ENCODE peak calls at places on chromosome 11, in eight cellular contexts. I is MCF 10A, T is neural crest cell, R is non-pigmented ciliary epithelial cell, D is transverse colon, E is lower lobe of right lung, V is mucosa of gallbladder, Q is activated T-cell treated with anti-CD3 and anti-CD28 coated beads for 1 hour. X is an unnamed sample.
A peak's percentile ranks its signal among the peaks of the same experiment; 100 is the strongest.

GRCh38 chr11:3051435-3052108 is 5.7 kb downstream of the CARS1 start:
- DNase-seq in I (no peak), T (no peak), R (no peak), D (no peak), E (no peak), V (no peak), Q (no peak), X (no peak)

GRCh38 chr11:72969894-72970335 is 155.7 kb downstream of the ATG16L2 start:
- DNase-seq in I (peak; percentile 27), T (no peak), R (peak; percentile 80), D (no peak), E (no peak), V (no peak), Q (no peak), X (no peak)

GRCh38 chr11:27693398-27693797 is 6.9 kb downstream of the BDNF start:
- DNase-seq in I (no peak), T (no peak), R (no peak), D (no peak), E (no peak), V (no peak), Q (no peak), X (no peak)

GRCh38 chr11:13486926-13487660 is 8.7 kb downstream of the PTH start:
- DNase-seq in I (no peak), T (peak; percentile 26), R (no peak), D (peak; percentile 57), E (peak; percentile 82), V (peak; percentile 30), Q (peak; percentile 54), X (no peak)

GRCh38 chr11:70650075-70650909 is 252.0 kb downstream of the CTTN start:
- DNase-seq in I (peak; percentile 59), T (peak; percentile 92), R (peak; percentile 18), D (peak; percentile 38), E (peak; percentile 61), V (peak; percentile 81), Q (no peak), X (no peak)

GRCh38 chr11:134356656-134357544 is 25.1 kb downstream of the GLB1L2 start:
- DNase-seq in I (no peak), T (no peak), R (no peak), D (no peak), E (no peak), V (no peak), Q (no peak), X (no peak)

GRCh38 chr11:62786318-62787004 is 741 bp upstream of the TMEM179B start:
- DNase-seq in I (peak; percentile 88), T (peak; percentile 91), R (no peak), D (peak; percentile 93), E (peak; percentile 93), V (peak; percentile 89), Q (peak; percentile 78), X (peak; percentile 26)

GRCh38 chr11:105577645-105578044 is 32.2 kb upstream of the GRIA4 start:
- DNase-seq in I (no peak), T (no peak), R (no peak), D (no peak), E (no peak), V (no peak), Q (no peak), X (no peak)

GRCh38 chr11:1765871-1766718 is 2.4 kb upstream of the CTSD start:
- DNase-seq in I (no peak), T (no peak), R (no peak), D (no peak), E (no peak), V (no peak), Q (no peak), X (no peak)

GRCh38 chr11:118321386-118322082 is 17.0 kb downstream of the CD3E start:
- DNase-seq in I (no peak), T (no peak), R (no peak), D (peak; percentile 58), E (no peak), V (peak; percentile 36), Q (no peak), X (no peak)

GRCh38 chr11:119147604-119148333 is 1.1 kb upstream of the ABCG4 start:
- DNase-seq in I (no peak), T (no peak), R (no peak), D (no peak), E (no peak), V (no peak), Q (no peak), X (no peak)

GRCh38 chr11:64735860-64736259 is 8.1 kb downstream of the RASGRP2 start:
- DNase-seq in I (no peak), T (no peak), R (no peak), D (no peak), E (no peak), V (no peak), Q (no peak), X (no peak)

GRCh38 chr11:79437981-79438630 is 2.7 kb downstream of the TENM4 start:
- DNase-seq in I (peak; percentile 45), T (peak; percentile 8), R (no peak), D (no peak), E (no peak), V (no peak), Q (no peak), X (no peak)

GRCh38 chr11:2799881-2800654 is 85.5 kb downstream of the CDKN1C start:
- DNase-seq in I (no peak), T (no peak), R (no peak), D (peak; percentile 6), E (peak; percentile 36), V (no peak), Q (no peak), X (no peak)

GRCh38 chr11:69642549-69642912 is 1.6 kb downstream of the CCND1 start:
- DNase-seq in I (peak; percentile 21), T (no peak), R (no peak), D (peak; percentile 59), E (no peak), V (no peak), Q (peak; percentile 22), X (no peak)

GRCh38 chr11:130871616-130872015 is 44.7 kb downstream of the SNX19 start:
- DNase-seq in I (peak; percentile 29), T (no peak), R (no peak), D (no peak), E (no peak), V (no peak), Q (no peak), X (no peak)

GRCh38 chr11:70180906-70181305 is 22.2 kb upstream of the FADD start:
- DNase-seq in I (no peak), T (no peak), R (no peak), D (no peak), E (no peak), V (no peak), Q (no peak), X (no peak)

GRCh38 chr11:133413726-133414125 is 118.6 kb downstream of the OPCML start:
- DNase-seq in I (no peak), T (no peak), R (no peak), D (no peak), E (no peak), V (no peak), Q (no peak), X (no peak)

GRCh38 chr11:63919267-63920125 is 2.5 kb upstream of the RCOR2 start:
- DNase-seq in I (no peak), T (peak; percentile 68), R (no peak), D (peak; percentile 50), E (no peak), V (no peak), Q (no peak), X (peak; percentile 68)

GRCh38 chr11:93169950-93170561 is 27.7 kb downstream of the SLC36A4 start:
- DNase-seq in I (peak; percentile 63), T (no peak), R (peak; percentile 8), D (no peak), E (no peak), V (no peak), Q (no peak), X (no peak)

GRCh38 chr11:1293619-1294015 is 15.8 kb downstream of the TOLLIP start:
- DNase-seq in I (no peak), T (no peak), R (no peak), D (peak; percentile 31), E (peak; percentile 46), V (no peak), Q (no peak), X (no peak)

GRCh38 chr11:19510468-19510867 is 202.2 kb upstream of the NAV2 start:
- DNase-seq in I (no peak), T (no peak), R (no peak), D (no peak), E (no peak), V (no peak), Q (no peak), X (no peak)

GRCh38 chr11:108551653-108552462 is 41.7 kb downstream of the EXPH5 start:
- DNase-seq in I (no peak), T (no peak), R (no peak), D (no peak), E (no peak), V (no peak), Q (no peak), X (no peak)

GRCh38 chr11:69220581-69221051 is 64.9 kb downstream of the SMIM38 start:
- DNase-seq in I (no peak), T (no peak), R (no peak), D (no peak), E (no peak), V (no peak), Q (no peak), X (no peak)

GRCh38 chr11:13861411-13861810 is 101.1 kb upstream of the SPON1 start:
- DNase-seq in I (no peak), T (no peak), R (no peak), D (no peak), E (no peak), V (no peak), Q (no peak), X (no peak)

GRCh38 chr11:133285359-133285758 is 246.9 kb downstream of the OPCML start:
- DNase-seq in I (no peak), T (no peak), R (no peak), D (no peak), E (no peak), V (no peak), Q (no peak), X (no peak)

GRCh38 chr11:105368711-105369110 is 229.1 kb upstream of the CARD18 start:
- DNase-seq in I (no peak), T (no peak), R (no peak), D (no peak), E (no peak), V (no peak), Q (no peak), X (no peak)

GRCh38 chr11:120179071-120179672 is 31.7 kb upstream of the OAF start:
- DNase-seq in I (no peak), T (no peak), R (no peak), D (no peak), E (no peak), V (peak; percentile 8), Q (no peak), X (no peak)

GRCh38 chr11:69071086-69071800 is 22.5 kb downstream of the TPCN2 start:
- DNase-seq in I (no peak), T (no peak), R (no peak), D (no peak), E (no peak), V (no peak), Q (no peak), X (no peak)

GRCh38 chr11:85171648-85172257 is 455.4 kb downstream of the DLG2 start:
- DNase-seq in I (peak; percentile 10), T (no peak), R (no peak), D (no peak), E (no peak), V (no peak), Q (no peak), X (no peak)

GRCh38 chr11:13114566-13115465 is 105.7 kb downstream of the RASSF10 start:
- DNase-seq in I (no peak), T (peak; percentile 41), R (no peak), D (peak; percentile 26), E (peak; percentile 48), V (no peak), Q (no peak), X (no peak)

GRCh38 chr11:118117790-118118601 is 31.2 kb upstream of the SMIM35 start:
- DNase-seq in I (no peak), T (no peak), R (no peak), D (no peak), E (no peak), V (no peak), Q (no peak), X (no peak)

GRCh38 chr11:92159931-92160330 is 64.7 kb upstream of the FAT3 start:
- DNase-seq in I (no peak), T (no peak), R (no peak), D (no peak), E (no peak), V (no peak), Q (no peak), X (no peak)

GRCh38 chr11:113571531-113571930 is 96.3 kb upstream of the DRD2 start:
- DNase-seq in I (no peak), T (no peak), R (no peak), D (no peak), E (no peak), V (no peak), Q (no peak), X (no peak)